ENCODE peak calls at places on chromosome 12, in six cellular contexts. X, C, T, N, B and M are unnamed samples.

GRCh38 chr12:111390894-111391293 is 14.8 kb upstream of the SH2B3 start:
- DNase-seq in X (no peak), C (no peak), T (no peak), N (no peak), B (no peak), M (no peak)

GRCh38 chr12:79765157-79765556 is 74.4 kb upstream of the PAWR start:
- DNase-seq in X (no peak), C (no peak), T (no peak), N (no peak), B (no peak), M (no peak)

GRCh38 chr12:115572440-115572839 is 705.1 kb downstream of the MED13L start:
- DNase-seq in X (no peak), C (no peak), T (no peak), N (no peak), B (no peak), M (no peak)

GRCh38 chr12:53103860-53104305 is 597 bp downstream of the SOAT2 start:
- DNase-seq in X (no peak), C (peak), T (no peak), N (no peak), B (no peak), M (no peak)

GRCh38 chr12:64608901-64609542 is 1.3 kb upstream of the RASSF3 start:
- DNase-seq in X (no peak), C (peak), T (no peak), N (no peak), B (peak), M (no peak)

GRCh38 chr12:6231359-6232268 is 31.4 kb downstream of the CD9 start:
- DNase-seq in X (no peak), C (no peak), T (no peak), N (no peak), B (no peak), M (no peak)

GRCh38 chr12:84502180-84502857 is 410.3 kb downstream of the SLC6A15 start:
- DNase-seq in X (no peak), C (no peak), T (no peak), N (no peak), B (no peak), M (no peak)

GRCh38 chr12:130715996-130716917 is at the start of gene RIMBP2:
- DNase-seq in X (no peak), C (no peak), T (peak), N (no peak), B (no peak), M (peak)

GRCh38 chr12:106358410-106359241 is 1.1 kb downstream of the POLR3B start:
- DNase-seq in X (no peak), C (peak), T (peak), N (peak), B (no peak), M (no peak)

GRCh38 chr12:29739279-29739991 is 44.3 kb downstream of the TMTC1 start:
- DNase-seq in X (no peak), C (no peak), T (no peak), N (no peak), B (no peak), M (no peak)
- H3K27ac ChIP-seq in X (no peak), C (no peak), T (no peak), N (no peak), B (no peak), M (no peak)

GRCh38 chr12:19657401-19657800 is 218.1 kb downstream of the AEBP2 start:
- DNase-seq in X (no peak), C (no peak), T (no peak), N (no peak), B (no peak), M (no peak)

GRCh38 chr12:19652391-19652790 is 213.1 kb downstream of the AEBP2 start:
- DNase-seq in X (no peak), C (no peak), T (no peak), N (no peak), B (no peak), M (no peak)

DNA sequence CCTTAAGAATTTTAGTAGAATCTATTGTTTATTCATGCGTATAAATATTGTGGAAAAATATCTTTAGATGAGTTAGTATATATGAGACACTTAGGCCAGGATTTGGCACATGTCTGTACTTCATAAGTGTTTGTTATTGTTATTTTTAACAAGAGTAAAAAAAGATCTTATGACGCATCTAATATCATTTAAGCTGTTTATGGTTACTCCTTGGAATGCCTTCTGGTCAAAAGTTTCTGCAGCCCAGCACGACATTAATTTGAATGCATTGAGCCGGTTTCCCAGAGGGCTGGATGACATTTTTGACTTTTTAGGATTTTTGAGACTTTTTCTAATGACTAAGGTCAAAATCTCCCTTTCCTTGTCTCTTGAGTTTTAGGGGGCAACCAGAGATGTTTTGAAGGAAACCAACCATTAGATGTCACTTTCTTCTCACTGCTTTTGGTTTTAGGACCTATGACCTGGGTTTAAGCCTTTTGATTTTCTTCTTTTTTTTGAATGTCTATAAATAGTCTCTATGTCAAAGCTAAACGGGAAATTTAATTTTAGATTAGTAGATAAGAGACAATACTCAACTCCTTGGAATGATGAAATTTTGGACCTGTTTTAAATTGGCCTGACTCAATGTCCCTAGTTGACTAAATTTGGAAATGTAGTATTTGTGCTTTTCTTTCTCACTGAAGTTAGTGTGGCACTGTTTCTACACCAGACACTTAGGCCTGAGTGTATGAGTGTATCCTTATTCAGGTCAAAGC is 215.5 kb downstream of the AEBP2 start:
- DNase-seq in X (no peak), C (no peak), T (no peak), N (no peak), B (no peak), M (no peak)
- H3K27ac ChIP-seq in X (no peak), C (no peak), T (peak), N (no peak), B (no peak), M (no peak)

DNA sequence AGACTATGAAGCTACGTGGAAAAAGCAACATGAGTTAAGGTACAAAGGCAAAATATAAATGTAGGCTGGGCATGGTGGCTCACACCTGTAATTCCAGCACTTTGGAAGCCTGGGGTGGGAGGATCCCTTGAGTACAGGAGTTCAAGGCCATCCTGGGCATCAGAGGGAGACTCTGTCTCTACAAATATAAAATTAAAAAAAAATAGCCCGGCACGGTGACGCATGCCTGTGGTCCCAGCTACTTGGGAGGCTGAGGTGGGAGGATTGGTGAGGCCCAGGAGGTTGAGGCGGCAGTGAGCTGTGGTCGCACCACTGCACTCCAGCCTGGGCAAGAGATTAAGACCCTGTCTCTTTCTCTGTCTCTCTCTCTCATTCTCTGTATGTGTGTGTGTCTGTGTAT is 4.0 kb upstream of the VPS37B start:
- DNase-seq in X (no peak), C (no peak), T (no peak), N (no peak), B (no peak), M (no peak)
- H3K27ac ChIP-seq in X (no peak), C (no peak), T (no peak), N (no peak), B (no peak), M (no peak)

DNA sequence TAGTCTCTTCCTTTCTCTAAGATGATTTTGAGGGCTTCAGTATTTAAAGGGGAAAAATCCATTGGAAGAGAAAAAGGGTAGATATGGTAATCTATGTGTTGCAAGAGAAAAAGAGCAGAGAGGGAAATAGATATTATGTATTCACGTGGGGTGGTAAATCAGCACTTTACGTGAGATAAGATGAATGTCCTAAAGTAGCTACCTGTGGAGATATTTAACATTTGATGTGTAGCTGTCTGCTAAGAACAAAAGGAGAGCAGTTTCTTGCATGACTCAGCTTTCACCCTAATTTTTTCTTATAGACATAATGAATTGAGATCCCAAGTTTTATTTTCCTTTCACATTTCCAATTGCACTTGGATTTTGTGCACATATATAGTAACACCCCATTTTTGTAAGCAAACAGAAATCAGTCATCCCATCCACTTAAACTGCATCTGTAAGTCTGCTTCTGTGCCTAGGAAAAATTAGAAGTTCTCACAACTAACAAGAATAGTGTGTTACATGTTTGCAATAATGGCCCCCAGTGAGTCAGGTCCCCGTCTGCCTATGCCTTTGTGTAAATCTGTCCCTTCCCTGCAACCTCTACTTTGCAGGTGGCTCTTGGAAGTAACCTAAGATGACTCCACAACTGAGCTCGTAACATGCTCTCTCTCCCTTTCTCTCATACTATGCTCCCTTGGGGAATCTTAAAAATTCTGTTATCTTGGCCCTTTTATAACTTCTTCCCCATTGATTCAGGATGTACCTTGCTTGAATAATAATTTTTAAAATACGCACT is 3.6 kb downstream of the TMTC3 start:
- DNase-seq in X (no peak), C (no peak), T (no peak), N (no peak), B (no peak), M (no peak)
- H3K27ac ChIP-seq in X (no peak), C (no peak), T (no peak), N (no peak), B (no peak), M (no peak)

GRCh38 chr12:2412305-2412643 is 359.5 kb downstream of the CACNA1C start:
- DNase-seq in X (no peak), C (no peak), T (no peak), N (peak), B (no peak), M (no peak)

GRCh38 chr12:2416158-2416557 is 363.4 kb downstream of the CACNA1C start:
- DNase-seq in X (no peak), C (no peak), T (no peak), N (peak), B (no peak), M (no peak)

GRCh38 chr12:2413999-2414792 is 361.4 kb downstream of the CACNA1C start:
- DNase-seq in X (no peak), C (no peak), T (no peak), N (peak), B (no peak), M (no peak)

GRCh38 chr12:2415568-2415944 is 362.8 kb downstream of the CACNA1C start:
- DNase-seq in X (no peak), C (no peak), T (no peak), N (peak), B (no peak), M (no peak)

GRCh38 chr12:2414810-2415567 is 362.2 kb downstream of the CACNA1C start:
- DNase-seq in X (no peak), C (no peak), T (no peak), N (peak), B (no peak), M (no peak)
- H3K27ac ChIP-seq in X (no peak), C (no peak), T (no peak), N (no peak), B (no peak), M (no peak)